ENCODE peak calls at places on chromosomes 13 and 19, in six cellular contexts. S, G, P, X, F and B are unnamed samples.
A peak's percentile ranks its signal among the peaks of the same experiment; 100 is the strongest.

GRCh38 chr19:52473655-52474350 is 20.4 kb downstream of the ZNF578 start:
- DNase-seq in S (no peak), G (no peak), P (no peak), X (no peak), F (no peak), B (no peak)

GRCh38 chr19:14363203-14364097 is 17.8 kb upstream of the ADGRE5 start:
- DNase-seq in S (no peak), G (peak; percentile 97), P (peak; percentile 78), X (peak; percentile 92), F (peak; percentile 48), B (peak; percentile 40)

GRCh38 chr13:97226013-97226412 is 3.9 kb downstream of the MBNL2 start:
- DNase-seq in S (no peak), G (no peak), P (no peak), X (no peak), F (no peak), B (no peak)

GRCh38 chr13:43953370-43953769 is 73.7 kb downstream of the LACC1 start:
- DNase-seq in S (no peak), G (no peak), P (no peak), X (no peak), F (no peak), B (no peak)

GRCh38 chr19:42121666-42122069 is 10.6 kb downstream of the POU2F2 start:
- DNase-seq in S (peak; percentile 80), G (peak; percentile 20), P (peak; percentile 47), X (no peak), F (peak; percentile 69), B (no peak)

GRCh38 chr19:33438016-33438671 is 64.6 kb downstream of the CEBPG start:
- DNase-seq in S (no peak), G (no peak), P (peak; percentile 17), X (no peak), F (peak; percentile 13), B (no peak)

GRCh38 chr19:1267441-1268391 is 1.4 kb upstream of the CIRBP start:
- DNase-seq in S (no peak), G (peak; percentile 65), P (peak; percentile 57), X (no peak), F (no peak), B (no peak)

GRCh38 chr13:112453207-112453829 is 77.2 kb downstream of the SPACA7 start:
- DNase-seq in S (no peak), G (no peak), P (no peak), X (peak; percentile 24), F (no peak), B (no peak)

GRCh38 chr19:14318873-14319272 is 62.4 kb upstream of the ADGRE5 start:
- DNase-seq in S (no peak), G (no peak), P (peak; percentile 35), X (peak; percentile 76), F (no peak), B (no peak)

GRCh38 chr13:43664700-43665191 is 122.0 kb downstream of the ENOX1 start:
- DNase-seq in S (peak; percentile 12), G (peak; percentile 23), P (peak; percentile 61), X (no peak), F (peak; percentile 57), B (no peak)

GRCh38 chr13:83829800-83830199 is 52.5 kb downstream of the SLITRK1 start:
- DNase-seq in S (no peak), G (no peak), P (no peak), X (no peak), F (no peak), B (no peak)

DNA sequence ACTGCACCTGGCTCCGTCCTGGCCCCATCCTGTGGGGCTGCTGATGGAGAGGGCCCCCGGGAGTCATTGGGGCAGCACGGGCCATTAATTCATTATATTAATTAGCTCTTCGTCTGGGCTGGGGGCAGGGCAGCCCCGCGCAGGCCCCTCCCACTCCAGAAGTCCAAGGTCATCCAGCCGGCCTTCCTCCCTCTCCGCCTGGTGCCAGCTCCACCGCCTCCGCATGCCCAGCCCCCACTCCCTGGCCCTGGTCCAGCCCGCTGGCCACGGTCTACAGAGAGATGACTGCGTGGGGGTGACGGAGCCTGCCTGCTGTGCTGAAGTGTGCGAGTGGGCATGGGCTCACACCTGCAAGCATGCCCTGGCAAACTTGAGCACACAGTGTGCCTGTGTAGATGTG is 8.8 kb downstream of the IGLON5 start:
- DNase-seq in S (no peak), G (no peak), P (no peak), X (no peak), F (no peak), B (no peak)
- TF ChIP-seq CTCF in S (no peak), G (no peak), P (no peak), X (no peak), F (no peak), B (no peak)

GRCh38 chr13:94674609-94675348 is 37.6 kb downstream of the SOX21 start:
- DNase-seq in S (no peak), G (no peak), P (no peak), X (peak; percentile 67), F (peak; percentile 6), B (peak; percentile 41)
- TF ChIP-seq CTCF in S (peak; percentile 81), G (peak; percentile 32), P (peak; percentile 49), X (peak; percentile 93), F (peak; percentile 63), B (no peak)

GRCh38 chr19:47084879-47085439 is 28.6 kb downstream of the ZC3H4 start:
- DNase-seq in S (no peak), G (no peak), P (no peak), X (no peak), F (no peak), B (no peak)
- TF ChIP-seq CTCF in S (no peak), G (no peak), P (no peak), X (no peak), F (no peak), B (no peak)

DNA sequence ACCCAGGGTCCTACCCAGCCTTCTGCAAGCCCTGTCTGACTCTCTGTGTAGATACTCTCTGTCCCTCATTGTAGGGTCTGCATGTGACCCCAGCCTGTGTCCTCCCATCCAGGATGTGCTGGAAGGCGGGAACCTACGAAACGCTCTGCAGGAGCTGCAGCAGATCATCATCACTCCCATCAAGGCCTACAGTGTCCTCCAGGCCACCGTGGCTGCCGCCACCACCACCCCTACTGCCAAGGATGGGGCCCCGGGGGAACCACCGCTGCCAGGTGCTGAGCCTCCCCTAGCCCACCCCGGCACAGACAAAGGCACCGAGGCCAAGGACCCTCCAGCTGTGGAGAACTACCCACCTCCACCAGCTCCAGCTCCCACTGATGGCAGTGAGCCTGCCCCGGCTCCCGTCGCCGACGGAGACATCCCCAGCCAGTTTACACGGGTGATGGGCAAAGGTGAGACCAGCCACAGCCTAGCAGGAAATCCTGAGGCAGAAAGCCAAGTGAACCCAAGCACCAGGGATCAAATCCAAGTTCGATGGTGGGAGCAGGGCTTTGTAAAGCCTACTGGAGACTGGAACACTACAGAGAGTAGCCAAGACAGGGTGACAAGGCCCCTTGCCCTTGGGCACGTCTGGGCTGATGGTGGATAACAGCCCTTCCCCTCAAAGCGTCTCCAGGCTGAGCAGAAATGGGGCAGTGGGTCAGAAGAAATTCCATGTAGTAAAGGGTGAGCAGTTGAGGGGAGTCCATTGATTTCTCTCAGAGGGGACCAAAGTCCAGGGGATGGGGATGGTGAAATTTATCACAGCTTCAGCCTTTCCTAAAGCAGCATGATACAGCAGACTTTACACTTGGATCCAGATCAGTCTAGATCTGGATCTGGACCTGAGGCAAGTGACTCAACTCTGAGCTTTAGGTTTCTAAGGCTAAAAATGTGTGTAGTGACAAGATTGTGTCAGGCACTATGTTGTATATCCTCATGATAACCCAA is 13.2 kb downstream of the PAF1 start:
- DNase-seq in S (no peak), G (no peak), P (no peak), X (no peak), F (no peak), B (no peak)
- TF ChIP-seq CTCF in S (no peak), G (no peak), P (no peak), X (no peak), F (no peak), B (no peak)

GRCh38 chr13:44951184-44951583 is 38.1 kb downstream of the NUFIP1 start:
- DNase-seq in S (no peak), G (no peak), P (no peak), X (no peak), F (peak; percentile 60), B (no peak)

GRCh38 chr13:44955421-44955820 is 33.9 kb downstream of the NUFIP1 start:
- DNase-seq in S (no peak), G (no peak), P (no peak), X (no peak), F (no peak), B (no peak)

GRCh38 chr13:44952671-44953070 is 36.6 kb downstream of the NUFIP1 start:
- DNase-seq in S (no peak), G (no peak), P (no peak), X (no peak), F (no peak), B (no peak)

DNA sequence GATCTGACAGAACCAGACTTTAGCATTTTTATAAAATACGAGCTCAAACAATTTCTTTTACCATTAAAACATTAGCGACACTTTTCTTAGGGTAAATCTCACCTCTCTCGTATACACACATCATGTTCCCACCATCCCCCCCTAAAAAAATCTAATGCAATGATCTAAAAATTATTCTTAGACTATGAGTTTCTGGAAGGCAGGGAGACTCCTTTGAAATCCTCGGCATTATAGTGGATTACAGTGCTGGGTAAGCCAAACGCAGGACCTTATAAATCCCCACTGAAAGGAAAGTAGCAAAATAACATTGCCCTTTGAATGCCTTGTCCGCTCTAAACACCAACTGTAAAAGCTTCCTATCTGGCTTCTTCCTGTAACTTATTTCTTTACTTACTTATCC is 35.1 kb downstream of the NUFIP1 start:
- DNase-seq in S (no peak), G (no peak), P (no peak), X (no peak), F (no peak), B (no peak)
- TF ChIP-seq CTCF in S (no peak), G (no peak), P (no peak), X (no peak), F (no peak), B (no peak)

DNA sequence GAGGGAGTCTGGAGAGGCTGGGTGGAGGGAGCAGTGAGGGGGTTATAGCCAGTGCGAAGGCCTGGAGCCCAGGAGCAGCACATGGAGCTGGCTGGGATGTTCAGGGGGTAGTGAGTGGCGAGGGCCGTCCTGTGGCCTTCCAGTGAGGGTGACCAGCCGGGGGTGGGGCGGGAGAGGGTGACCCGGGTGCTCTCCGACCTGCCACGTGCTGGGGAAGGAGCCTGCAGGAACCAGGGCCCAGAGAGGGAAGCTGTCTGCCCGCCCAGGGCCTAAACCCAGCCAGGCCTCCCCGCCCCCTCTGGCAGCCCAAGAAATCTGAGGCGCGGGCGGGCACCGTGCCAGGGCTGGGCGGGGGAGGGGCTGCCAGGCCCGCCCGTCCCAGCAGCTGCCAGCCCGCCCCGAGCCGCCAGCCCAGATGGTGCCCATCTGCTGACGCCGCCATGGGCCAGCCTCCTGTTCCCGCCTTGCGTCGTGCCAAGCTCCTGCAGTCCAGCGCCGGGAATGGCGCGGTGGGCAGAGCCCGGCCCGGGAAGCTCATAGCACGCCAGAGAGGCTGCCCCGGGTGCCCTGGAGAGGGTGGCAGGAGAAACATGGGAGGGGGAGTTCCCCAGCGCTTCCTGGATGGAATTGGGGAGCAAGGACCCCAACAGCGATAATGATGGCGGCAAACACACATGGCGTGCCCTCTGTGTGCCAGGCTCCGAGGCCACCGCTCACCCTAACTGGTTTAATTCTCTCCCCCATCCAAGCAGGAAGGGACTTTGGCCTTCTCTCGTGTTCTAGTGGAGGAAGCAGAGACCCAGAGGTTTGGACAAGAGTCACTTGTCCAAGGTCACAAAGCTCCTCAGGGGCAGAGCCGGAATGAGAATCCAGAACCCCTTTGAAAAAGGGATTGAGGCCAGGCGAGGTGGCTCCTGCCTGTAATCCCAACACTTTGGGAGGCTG is 21.5 kb downstream of the NFIC start:
- DNase-seq in S (peak; percentile 49), G (peak; percentile 77), P (peak; percentile 93), X (no peak), F (no peak), B (peak; percentile 52)
- TF ChIP-seq CTCF in S (no peak), G (no peak), P (no peak), X (no peak), F (no peak), B (no peak)